ENCODE peak calls at places on chromosomes 6 and 20, in ten cellular contexts. One of them, this sample, is unnamed.

GRCh38 chr6:122609881-122610689 is at the start of gene PKIB:
- DNase-seq in astrocyte: peak; percentile 71
- DNase-seq in HCT116: peak; percentile 75
- DNase-seq in pancreas: peak; percentile 82
- DNase-seq in left ventricle myocardium inferior: peak; percentile 60
- DNase-seq in Peyer's patch: peak; percentile 29
- DNase-seq in Panc1: peak; percentile 2
- DNase-seq in GM23338: peak; percentile 91
- DNase-seq in right atrium auricular region: peak; percentile 64
- DNase-seq in left lung: peak; percentile 92
- DNase-seq in this sample: peak; percentile 50

GRCh38 chr6:152273638-152274037 is 363.5 kb downstream of the SYNE1 start:
- DNase-seq in astrocyte: peak; percentile 69
- DNase-seq in HCT116: no peak
- DNase-seq in pancreas: no peak
- DNase-seq in left ventricle myocardium inferior: no peak
- DNase-seq in Peyer's patch: no peak
- DNase-seq in Panc1: no peak
- DNase-seq in GM23338: peak; percentile 66
- DNase-seq in right atrium auricular region: no peak
- DNase-seq in left lung: no peak
- DNase-seq in this sample: no peak

GRCh38 chr6:91299544-91300491 is 712.9 kb upstream of the MAP3K7 start:
- DNase-seq in astrocyte: peak; percentile 97
- DNase-seq in HCT116: no peak
- DNase-seq in pancreas: no peak
- DNase-seq in left ventricle myocardium inferior: peak; percentile 17
- DNase-seq in Peyer's patch: no peak
- DNase-seq in Panc1: no peak
- DNase-seq in GM23338: peak; percentile 78
- DNase-seq in right atrium auricular region: no peak
- DNase-seq in left lung: no peak
- DNase-seq in this sample: no peak

GRCh38 chr6:52976591-52977035 is 18.5 kb downstream of the GSTA4 start:
- DNase-seq in astrocyte: no peak
- DNase-seq in HCT116: no peak
- DNase-seq in pancreas: peak; percentile 26
- DNase-seq in left ventricle myocardium inferior: no peak
- DNase-seq in Peyer's patch: no peak
- DNase-seq in Panc1: no peak
- DNase-seq in GM23338: no peak
- DNase-seq in right atrium auricular region: no peak
- DNase-seq in left lung: no peak
- DNase-seq in this sample: no peak

GRCh38 chr6:50889492-50889891 is 70.8 kb downstream of the TFAP2B start:
- DNase-seq in astrocyte: no peak
- DNase-seq in HCT116: no peak
- DNase-seq in pancreas: no peak
- DNase-seq in left ventricle myocardium inferior: no peak
- DNase-seq in Peyer's patch: no peak
- DNase-seq in Panc1: no peak
- DNase-seq in GM23338: no peak
- DNase-seq in right atrium auricular region: no peak
- DNase-seq in left lung: no peak
- DNase-seq in this sample: no peak

GRCh38 chr6:140182819-140183218 is 808.4 kb upstream of the CITED2 start:
- DNase-seq in astrocyte: peak; percentile 7
- DNase-seq in HCT116: no peak
- DNase-seq in pancreas: no peak
- DNase-seq in left ventricle myocardium inferior: no peak
- DNase-seq in Peyer's patch: no peak
- DNase-seq in Panc1: no peak
- DNase-seq in GM23338: no peak
- DNase-seq in right atrium auricular region: no peak
- DNase-seq in left lung: no peak
- DNase-seq in this sample: no peak

GRCh38 chr6:48183174-48183573 is 72.2 kb upstream of the PTCHD4 start:
- DNase-seq in astrocyte: peak; percentile 40
- DNase-seq in HCT116: no peak
- DNase-seq in pancreas: no peak
- DNase-seq in left ventricle myocardium inferior: no peak
- DNase-seq in Peyer's patch: no peak
- DNase-seq in Panc1: peak; percentile 25
- DNase-seq in GM23338: no peak
- DNase-seq in right atrium auricular region: no peak
- DNase-seq in left lung: no peak
- DNase-seq in this sample: no peak

GRCh38 chr20:39524371-39524911 is 562.3 kb downstream of the DHX35 start:
- DNase-seq in astrocyte: peak; percentile 3
- DNase-seq in HCT116: no peak
- DNase-seq in pancreas: no peak
- DNase-seq in left ventricle myocardium inferior: no peak
- DNase-seq in Peyer's patch: no peak
- DNase-seq in Panc1: no peak
- DNase-seq in GM23338: no peak
- DNase-seq in right atrium auricular region: no peak
- DNase-seq in left lung: no peak
- DNase-seq in this sample: no peak

GRCh38 chr6:27532820-27533538 is 60.1 kb upstream of the ZNF184 start:
- DNase-seq in astrocyte: peak; percentile 92
- DNase-seq in HCT116: peak; percentile 68
- DNase-seq in pancreas: no peak
- DNase-seq in left ventricle myocardium inferior: no peak
- DNase-seq in Peyer's patch: no peak
- DNase-seq in Panc1: peak; percentile 59
- DNase-seq in GM23338: peak; percentile 36
- DNase-seq in right atrium auricular region: no peak
- DNase-seq in left lung: no peak
- DNase-seq in this sample: no peak

GRCh38 chr20:60022849-60023248 is 64.6 kb downstream of the CDH26 start:
- DNase-seq in astrocyte: no peak
- DNase-seq in HCT116: no peak
- DNase-seq in pancreas: no peak
- DNase-seq in left ventricle myocardium inferior: no peak
- DNase-seq in Peyer's patch: no peak
- DNase-seq in Panc1: no peak
- DNase-seq in GM23338: no peak
- DNase-seq in right atrium auricular region: no peak
- DNase-seq in left lung: no peak
- DNase-seq in this sample: no peak

GRCh38 chr6:16389642-16390041 is 151.3 kb downstream of the GMPR start:
- DNase-seq in astrocyte: no peak
- DNase-seq in HCT116: no peak
- DNase-seq in pancreas: no peak
- DNase-seq in left ventricle myocardium inferior: no peak
- DNase-seq in Peyer's patch: no peak
- DNase-seq in Panc1: no peak
- DNase-seq in GM23338: no peak
- DNase-seq in right atrium auricular region: no peak
- DNase-seq in left lung: no peak
- DNase-seq in this sample: no peak

GRCh38 chr6:127058027-127058426 is 60.4 kb upstream of the RSPO3 start:
- DNase-seq in astrocyte: peak; percentile 65
- DNase-seq in HCT116: no peak
- DNase-seq in pancreas: no peak
- DNase-seq in left ventricle myocardium inferior: no peak
- DNase-seq in Peyer's patch: no peak
- DNase-seq in Panc1: no peak
- DNase-seq in GM23338: no peak
- DNase-seq in right atrium auricular region: no peak
- DNase-seq in left lung: no peak
- DNase-seq in this sample: no peak

GRCh38 chr6:169490830-169491229 is 211.0 kb downstream of the WDR27 start:
- DNase-seq in astrocyte: peak; percentile 71
- DNase-seq in HCT116: no peak
- DNase-seq in pancreas: no peak
- DNase-seq in left ventricle myocardium inferior: no peak
- DNase-seq in Peyer's patch: no peak
- DNase-seq in Panc1: no peak
- DNase-seq in GM23338: no peak
- DNase-seq in right atrium auricular region: no peak
- DNase-seq in left lung: no peak
- DNase-seq in this sample: no peak

GRCh38 chr6:111997863-111998191 is 56.1 kb upstream of the CCN6 start:
- DNase-seq in astrocyte: no peak
- DNase-seq in HCT116: no peak
- DNase-seq in pancreas: no peak
- DNase-seq in left ventricle myocardium inferior: peak; percentile 50
- DNase-seq in Peyer's patch: no peak
- DNase-seq in Panc1: no peak
- DNase-seq in GM23338: no peak
- DNase-seq in right atrium auricular region: peak; percentile 78
- DNase-seq in left lung: no peak
- DNase-seq in this sample: no peak

GRCh38 chr6:140590641-140591040 is 1216.2 kb upstream of the CITED2 start:
- DNase-seq in astrocyte: no peak
- DNase-seq in HCT116: no peak
- DNase-seq in pancreas: no peak
- DNase-seq in left ventricle myocardium inferior: no peak
- DNase-seq in Peyer's patch: no peak
- DNase-seq in Panc1: no peak
- DNase-seq in GM23338: no peak
- DNase-seq in right atrium auricular region: no peak
- DNase-seq in left lung: no peak
- DNase-seq in this sample: no peak

GRCh38 chr6:71510057-71510713 is 221.6 kb downstream of the OGFRL1 start:
- DNase-seq in astrocyte: peak; percentile 68
- DNase-seq in HCT116: peak; percentile 27
- DNase-seq in pancreas: peak; percentile 28
- DNase-seq in left ventricle myocardium inferior: peak; percentile 28
- DNase-seq in Peyer's patch: peak; percentile 21
- DNase-seq in Panc1: no peak
- DNase-seq in GM23338: peak; percentile 77
- DNase-seq in right atrium auricular region: peak; percentile 67
- DNase-seq in left lung: no peak
- DNase-seq in this sample: peak; percentile 47
- TF ChIP-seq CTCF in astrocyte: peak; percentile 64
- TF ChIP-seq CTCF in HCT116: peak; percentile 37
- TF ChIP-seq CTCF in pancreas: no peak
- TF ChIP-seq CTCF in left ventricle myocardium inferior: peak; percentile 75
- TF ChIP-seq CTCF in Peyer's patch: peak; percentile 55
- TF ChIP-seq CTCF in Panc1: peak; percentile 81
- TF ChIP-seq CTCF in GM23338: peak; percentile 70
- TF ChIP-seq CTCF in right atrium auricular region: peak; percentile 74
- TF ChIP-seq CTCF in left lung: peak; percentile 36
- TF ChIP-seq CTCF in this sample: peak; percentile 36

GRCh38 chr6:4320860-4321259 is 185.5 kb upstream of the ECI2 start:
- DNase-seq in astrocyte: peak; percentile 97
- DNase-seq in HCT116: no peak
- DNase-seq in pancreas: no peak
- DNase-seq in left ventricle myocardium inferior: no peak
- DNase-seq in Peyer's patch: no peak
- DNase-seq in Panc1: peak; percentile 84
- DNase-seq in GM23338: no peak
- DNase-seq in right atrium auricular region: no peak
- DNase-seq in left lung: no peak
- DNase-seq in this sample: no peak
- H3K27ac ChIP-seq in astrocyte: peak overlapping the region; percentile 65
- H3K27ac ChIP-seq in HCT116: no peak overlapping the region
- H3K27ac ChIP-seq in pancreas: no peak overlapping the region
- H3K27ac ChIP-seq in left ventricle myocardium inferior: peak overlapping the region; percentile 64
- H3K27ac ChIP-seq in Peyer's patch: peak overlapping the region; percentile 4
- H3K27ac ChIP-seq in Panc1: peak overlapping the region; percentile 80
- H3K27ac ChIP-seq in GM23338: no peak overlapping the region
- H3K27ac ChIP-seq in right atrium auricular region: peak overlapping the region; percentile 2
- H3K27ac ChIP-seq in left lung: no peak overlapping the region
- H3K27ac ChIP-seq in this sample: peak overlapping the region; percentile 47

GRCh38 chr20:63702036-63702665 is 5.6 kb downstream of the ARFRP1 start:
- DNase-seq in astrocyte: no peak
- DNase-seq in HCT116: no peak
- DNase-seq in pancreas: no peak
- DNase-seq in left ventricle myocardium inferior: no peak
- DNase-seq in Peyer's patch: no peak
- DNase-seq in Panc1: no peak
- DNase-seq in GM23338: no peak
- DNase-seq in right atrium auricular region: no peak
- DNase-seq in left lung: no peak
- DNase-seq in this sample: no peak
- H3K36me3 ChIP-seq in astrocyte: peaks cover 9% of the 10 kb centered on the region
- H3K36me3 ChIP-seq in HCT116: peaks cover 25% of the 10 kb centered on the region
- H3K36me3 ChIP-seq in pancreas: no peaks in the 10 kb centered on the region
- H3K36me3 ChIP-seq in left ventricle myocardium inferior: peaks cover 37% of the 10 kb centered on the region
- H3K36me3 ChIP-seq in Peyer's patch: no peaks in the 10 kb centered on the region
- H3K36me3 ChIP-seq in Panc1: peaks cover 9% of the 10 kb centered on the region
- H3K36me3 ChIP-seq in GM23338: no peaks in the 10 kb centered on the region
- H3K36me3 ChIP-seq in right atrium auricular region: peaks cover 27% of the 10 kb centered on the region
- H3K36me3 ChIP-seq in left lung: peaks cover 53% of the 10 kb centered on the region
- H3K36me3 ChIP-seq in this sample: peaks cover 40% of the 10 kb centered on the region

GRCh38 chr6:168447282-168447681 is 6.3 kb downstream of the SMOC2 start:
- DNase-seq in astrocyte: no peak
- DNase-seq in HCT116: no peak
- DNase-seq in pancreas: no peak
- DNase-seq in left ventricle myocardium inferior: no peak
- DNase-seq in Peyer's patch: no peak
- DNase-seq in Panc1: no peak
- DNase-seq in GM23338: no peak
- DNase-seq in right atrium auricular region: no peak
- DNase-seq in left lung: no peak
- DNase-seq in this sample: no peak

GRCh38 chr6:168441434-168442391 is 729 bp downstream of the SMOC2 start:
- DNase-seq in astrocyte: no peak
- DNase-seq in HCT116: no peak
- DNase-seq in pancreas: no peak
- DNase-seq in left ventricle myocardium inferior: no peak
- DNase-seq in Peyer's patch: no peak
- DNase-seq in Panc1: no peak
- DNase-seq in GM23338: peak; percentile 47
- DNase-seq in right atrium auricular region: no peak
- DNase-seq in left lung: peak; percentile 74
- DNase-seq in this sample: no peak

GRCh38 chr6:168440520-168441433 is at the start of gene SMOC2:
- DNase-seq in astrocyte: no peak
- DNase-seq in HCT116: no peak
- DNase-seq in pancreas: no peak
- DNase-seq in left ventricle myocardium inferior: peak; percentile 66
- DNase-seq in Peyer's patch: no peak
- DNase-seq in Panc1: no peak
- DNase-seq in GM23338: peak; percentile 56
- DNase-seq in right atrium auricular region: no peak
- DNase-seq in left lung: peak; percentile 71
- DNase-seq in this sample: peak; percentile 58

GRCh38 chr6:168439791-168440491 is 1.0 kb upstream of the SMOC2 start:
- DNase-seq in astrocyte: no peak
- DNase-seq in HCT116: no peak
- DNase-seq in pancreas: no peak
- DNase-seq in left ventricle myocardium inferior: no peak
- DNase-seq in Peyer's patch: no peak
- DNase-seq in Panc1: no peak
- DNase-seq in GM23338: no peak
- DNase-seq in right atrium auricular region: no peak
- DNase-seq in left lung: no peak
- DNase-seq in this sample: no peak

DNA sequence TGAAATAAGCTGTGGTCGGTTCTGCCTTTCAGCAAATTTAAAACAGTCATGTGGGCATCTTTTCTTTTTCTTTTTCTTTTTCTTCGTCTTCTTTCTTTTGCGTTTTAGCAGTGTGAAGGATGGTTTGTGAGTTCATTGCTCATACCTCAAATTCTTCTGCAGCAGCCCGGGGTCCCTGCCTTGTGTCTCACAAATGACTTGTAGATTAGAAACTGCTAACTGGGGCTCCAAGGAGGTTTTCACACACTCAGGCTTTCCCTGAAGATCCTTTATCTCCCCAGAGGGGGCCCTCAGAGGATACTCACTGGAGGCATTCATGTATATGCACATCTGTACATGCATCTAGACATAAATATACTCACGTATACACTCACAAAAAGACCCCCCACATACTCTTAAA is 1.7 kb downstream of the SMOC2 start:
- DNase-seq in astrocyte: no peak
- DNase-seq in HCT116: no peak
- DNase-seq in pancreas: no peak
- DNase-seq in left ventricle myocardium inferior: no peak
- DNase-seq in Peyer's patch: no peak
- DNase-seq in Panc1: no peak
- DNase-seq in GM23338: peak; percentile 66
- DNase-seq in right atrium auricular region: no peak
- DNase-seq in left lung: no peak
- DNase-seq in this sample: no peak
- TF ChIP-seq CTCF in astrocyte: no peak
- TF ChIP-seq CTCF in HCT116: no peak
- TF ChIP-seq CTCF in pancreas: no peak
- TF ChIP-seq CTCF in left ventricle myocardium inferior: no peak
- TF ChIP-seq CTCF in Peyer's patch: no peak
- TF ChIP-seq CTCF in Panc1: no peak
- TF ChIP-seq CTCF in GM23338: no peak
- TF ChIP-seq CTCF in right atrium auricular region: no peak
- TF ChIP-seq CTCF in left lung: no peak
- TF ChIP-seq CTCF in this sample: no peak